ENCODE peak calls at places on chromosomes 6 and 20, in four cellular contexts. M, B, T and X are unnamed samples.

GRCh38 chr6:152233547-152234320 is 403.4 kb downstream of the SYNE1 start:
- DNase-seq in B (no peak), T (no peak), M (no peak), X (no peak)

GRCh38 chr6:113600556-113601339 is 256.4 kb upstream of the MARCKS start:
- DNase-seq in T (no peak), M (no peak), B (no peak), X (no peak)

GRCh38 chr6:148595550-148595949 is 151.3 kb upstream of the UST start:
- DNase-seq in T (no peak), M (no peak), B (no peak), X (no peak)

GRCh38 chr20:51369503-51369902 is 173.0 kb downstream of the NFATC2 start:
- DNase-seq in M (no peak), T (no peak), B (no peak), X (no peak)

GRCh38 chr6:81075974-81076373 is 676.5 kb downstream of the TENT5A start:
- DNase-seq in B (no peak), T (no peak), M (no peak), X (no peak)

GRCh38 chr20:45934046-45934586 is 367 bp upstream of the PCIF1 start:
- DNase-seq in M (peak), T (peak), B (peak), X (peak)

GRCh38 chr6:137736048-137736846 is 130.8 kb upstream of the TNFAIP3 start:
- DNase-seq in M (no peak), B (no peak), T (no peak), X (no peak)

GRCh38 chr6:167471548-167471930 is 146.7 kb downstream of the TTLL2 start:
- DNase-seq in B (no peak), M (no peak), T (no peak), X (no peak)

GRCh38 chr20:33925867-33926266 is 67.8 kb upstream of the RALY start:
- DNase-seq in M (no peak), B (no peak), T (no peak), X (no peak)

GRCh38 chr6:169069361-169069760 is 184.3 kb downstream of the THBS2 start:
- DNase-seq in M (no peak), B (no peak), T (no peak), X (no peak)

GRCh38 chr6:79985128-79985527 is 19.3 kb upstream of the TTK start:
- DNase-seq in M (no peak), T (no peak), B (no peak), X (no peak)

GRCh38 chr6:75431379-75431778 is 62.2 kb downstream of the FILIP1 start:
- DNase-seq in M (peak), B (peak), T (no peak), X (peak)

GRCh38 chr20:32891491-32891890 is 32.8 kb downstream of the EFCAB8 start:
- DNase-seq in B (no peak), T (no peak), M (no peak), X (no peak)

GRCh38 chr6:32973934-32974333 is 5.5 kb downstream of the BRD2 start:
- DNase-seq in B (no peak), T (no peak), M (no peak), X (no peak)

GRCh38 chr6:2663123-2663522 is 87.6 kb downstream of the MYLK4 start:
- DNase-seq in T (no peak), M (no peak), B (no peak), X (no peak)

GRCh38 chr6:139150915-139151314 is 16.0 kb downstream of the HECA start:
- DNase-seq in B (no peak), M (no peak), T (no peak), X (no peak)

GRCh38 chr6:128507337-128508310 is 12.8 kb downstream of the PTPRK start:
- DNase-seq in M (no peak), B (no peak), T (no peak), X (no peak)

DNA sequence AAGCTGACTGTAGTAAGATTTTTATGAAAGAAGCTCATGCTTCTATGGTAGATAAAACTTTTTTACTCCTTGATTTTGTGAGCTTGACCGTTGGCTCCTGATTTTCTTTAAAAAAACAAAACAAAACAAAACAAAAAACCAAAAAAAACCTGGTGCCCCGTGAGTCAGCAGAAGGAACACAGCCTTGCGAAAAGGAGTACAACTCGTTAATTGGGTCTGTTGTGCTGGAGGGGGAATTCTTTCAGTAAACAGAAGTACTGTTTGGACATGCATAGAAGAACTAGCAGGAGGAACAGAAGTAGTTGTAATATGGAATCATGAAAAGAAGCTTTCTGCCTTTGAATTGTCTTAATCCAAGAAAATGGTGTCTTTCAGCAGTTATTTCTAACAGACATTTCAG is 67.3 kb downstream of the RTN4IP1 start:
- DNase-seq in B (no peak), M (no peak), T (no peak), X (no peak)
- H3K27ac ChIP-seq in B (no peak), M (no peak), T (peak), X (no peak)

DNA sequence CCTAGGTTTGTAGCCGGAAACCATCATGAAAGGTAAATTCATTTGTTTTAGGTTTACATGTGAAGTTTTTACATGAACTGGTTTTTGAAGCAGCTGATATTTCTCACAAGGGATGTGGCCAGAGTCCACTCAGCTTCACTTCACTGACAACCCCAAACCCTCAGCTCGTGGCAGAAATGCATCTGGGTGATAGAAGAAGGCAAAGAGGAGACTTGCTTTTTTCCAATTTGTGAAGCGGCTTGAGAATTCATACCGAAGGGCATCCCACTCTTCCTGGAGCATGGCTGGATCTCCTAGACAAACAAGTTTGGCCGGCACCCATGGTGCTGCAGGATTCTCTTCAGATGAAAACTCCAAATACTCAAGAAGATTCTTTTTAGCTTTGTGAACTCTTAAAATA is 392.8 kb upstream of the CNR1 start:
- DNase-seq in B (no peak), T (no peak), M (no peak), X (no peak)
- H3K27ac ChIP-seq in B (no peak), T (no peak), M (no peak), X (no peak)

DNA sequence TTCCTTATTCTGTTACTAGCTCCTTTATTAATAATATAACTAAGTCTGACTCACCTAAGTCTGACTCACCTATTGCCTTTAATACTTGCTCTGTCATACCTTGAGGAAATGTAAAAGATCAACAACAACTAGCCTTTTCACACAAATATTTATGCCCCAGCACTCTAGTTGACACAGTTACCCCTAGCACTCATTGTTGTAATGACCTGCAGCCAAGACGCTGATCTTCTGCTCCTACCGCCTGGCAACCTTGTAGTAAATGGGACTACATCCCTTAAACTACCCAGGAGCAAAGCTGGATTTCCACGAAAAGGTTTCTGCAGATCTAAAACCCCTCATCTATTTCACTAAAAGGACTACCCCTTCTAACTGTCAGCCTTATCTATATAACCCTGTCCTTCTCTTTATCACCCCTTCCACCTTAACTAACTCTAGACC is 90.0 kb downstream of the PLG start:
- DNase-seq in M (no peak), T (no peak), B (no peak), X (no peak)
- H3K27ac ChIP-seq in M (no peak), T (no peak), B (no peak), X (no peak)

DNA sequence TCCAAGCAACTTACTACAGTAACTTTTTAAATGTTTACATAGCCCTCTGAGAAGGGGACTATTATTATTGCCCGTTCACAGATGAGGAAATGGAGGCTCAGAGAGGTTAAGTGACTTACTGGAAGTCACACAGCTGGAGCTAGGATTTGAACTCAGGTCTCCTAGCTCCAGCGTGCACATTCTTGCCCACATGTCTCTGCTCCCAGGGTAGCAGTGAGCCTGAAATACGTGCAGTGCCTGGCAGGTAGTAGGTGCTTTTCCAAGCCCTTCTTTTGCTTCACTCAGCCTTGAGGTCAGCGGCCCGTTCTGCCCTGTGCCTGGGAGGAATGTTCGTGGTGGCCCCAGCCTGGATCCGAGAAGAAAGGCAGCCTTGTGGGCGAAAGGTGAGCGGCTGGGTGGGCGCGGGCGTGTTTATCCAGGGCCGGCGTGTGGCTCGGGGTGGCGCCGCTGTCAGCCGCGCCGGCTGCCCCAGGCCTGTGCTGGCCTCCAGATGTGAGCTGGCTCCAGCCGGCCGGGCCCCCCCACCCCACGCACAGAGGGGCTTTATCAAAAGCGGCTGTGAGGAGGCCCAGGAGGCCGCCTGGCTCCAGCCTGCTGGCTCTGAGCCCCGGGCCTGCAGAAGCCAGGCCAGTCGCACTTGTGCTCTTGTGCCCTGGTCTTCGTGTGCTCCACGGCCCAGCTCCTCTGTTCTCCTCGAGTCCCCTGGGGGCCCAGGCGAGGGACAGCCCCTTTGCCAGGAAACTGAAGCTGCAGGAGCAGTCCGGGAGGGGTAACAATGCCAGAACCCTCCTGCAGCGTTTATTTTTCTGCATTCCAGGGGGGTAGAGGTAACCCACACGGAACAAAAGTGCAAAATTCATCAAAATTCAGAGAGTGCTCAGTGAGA is 58.1 kb downstream of the UBE2V1 start:
- DNase-seq in M (no peak), B (peak), T (peak), X (no peak)
- H3K27ac ChIP-seq in M (no peak), B (no peak), T (peak), X (no peak)

GRCh38 chr6:116387374-116387773 is 16.6 kb downstream of the DSE start:
- DNase-seq in B (no peak), T (no peak), M (no peak), X (peak)
- H3K27ac ChIP-seq in B (peak), T (peak), M (no peak), X (peak)